ENCODE peak calls at places on chromosome 3, in seven cellular contexts. Z, M, W, S, B, R and A are unnamed samples.

GRCh38 chr3:187739125-187739560 is 6.1 kb downstream of the BCL6 start:
- DNase-seq in Z (no peak), M (peak), W (peak), S (peak), B (peak), R (peak), A (no peak)

GRCh38 chr3:134052370-134052769 is 22.6 kb upstream of the SLCO2A1 start:
- DNase-seq in Z (no peak), M (no peak), W (no peak), S (no peak), B (no peak), R (no peak), A (no peak)

GRCh38 chr3:43770426-43771103 is 79.8 kb downstream of the ABHD5 start:
- DNase-seq in Z (no peak), M (no peak), W (peak), S (no peak), B (peak), R (no peak), A (no peak)

GRCh38 chr3:32857921-32858320 is 40.1 kb downstream of the TRIM71 start:
- DNase-seq in Z (no peak), M (no peak), W (no peak), S (no peak), B (no peak), R (no peak), A (no peak)

GRCh38 chr3:52325686-52326085 is 9.6 kb downstream of the DNAH1 start:
- DNase-seq in Z (no peak), M (no peak), W (no peak), S (no peak), B (no peak), R (no peak), A (no peak)

GRCh38 chr3:187013080-187013838 is 82.9 kb downstream of the ST6GAL1 start:
- DNase-seq in Z (no peak), M (no peak), W (no peak), S (no peak), B (no peak), R (no peak), A (no peak)

GRCh38 chr3:123758081-123758564 is 126.0 kb downstream of the MYLK start:
- DNase-seq in Z (no peak), M (no peak), W (no peak), S (no peak), B (no peak), R (no peak), A (no peak)

GRCh38 chr3:87733671-87734367 is 325.0 kb downstream of the CGGBP1 start:
- DNase-seq in Z (peak), M (no peak), W (no peak), S (no peak), B (no peak), R (peak), A (no peak)

GRCh38 chr3:43768594-43768993 is 77.9 kb downstream of the ABHD5 start:
- DNase-seq in Z (no peak), M (no peak), W (no peak), S (no peak), B (no peak), R (peak), A (no peak)

GRCh38 chr3:188546835-188547670 is 393.1 kb downstream of the LPP start:
- DNase-seq in Z (no peak), M (no peak), W (no peak), S (no peak), B (no peak), R (peak), A (no peak)

GRCh38 chr3:49721165-49721860 is 1.8 kb upstream of the AMIGO3 start:
- DNase-seq in Z (peak), M (no peak), W (no peak), S (no peak), B (no peak), R (no peak), A (peak)

GRCh38 chr3:101695779-101696372 is 9.4 kb upstream of the RPL24 start:
- DNase-seq in Z (no peak), M (no peak), W (no peak), S (no peak), B (peak), R (no peak), A (no peak)

GRCh38 chr3:189622629-189623028 is 8.6 kb upstream of the TP63 start:
- DNase-seq in Z (no peak), M (no peak), W (no peak), S (no peak), B (no peak), R (no peak), A (no peak)

GRCh38 chr3:71838406-71838805 is 53.5 kb upstream of the PROK2 start:
- DNase-seq in Z (no peak), M (no peak), W (no peak), S (no peak), B (no peak), R (no peak), A (no peak)

GRCh38 chr3:169356284-169356955 is 307.1 kb downstream of the MECOM start:
- DNase-seq in Z (no peak), M (no peak), W (no peak), S (no peak), B (no peak), R (no peak), A (no peak)

GRCh38 chr3:23760871-23761373 is 44.8 kb upstream of the UBE2E1 start:
- DNase-seq in Z (no peak), M (no peak), W (no peak), S (no peak), B (no peak), R (no peak), A (no peak)

GRCh38 chr3:124084398-124084881 is 92.5 kb upstream of the ROPN1 start:
- DNase-seq in Z (no peak), M (no peak), W (no peak), S (no peak), B (no peak), R (no peak), A (no peak)

GRCh38 chr3:39281533-39281932 is 1.7 kb upstream of the CX3CR1 start:
- DNase-seq in Z (no peak), M (no peak), W (no peak), S (no peak), B (no peak), R (no peak), A (no peak)

GRCh38 chr3:10753964-10754363 is 62.1 kb upstream of the SLC6A11 start:
- DNase-seq in Z (no peak), M (no peak), W (peak), S (peak), B (peak), R (peak), A (peak)

GRCh38 chr3:149134560-149134959 is 5.1 kb downstream of the HPS3 start:
- DNase-seq in Z (no peak), M (no peak), W (no peak), S (no peak), B (peak), R (no peak), A (no peak)

GRCh38 chr3:186254676-186255665 is 107.1 kb downstream of the DGKG start:
- DNase-seq in Z (no peak), M (no peak), W (no peak), S (no peak), B (no peak), R (no peak), A (no peak)

GRCh38 chr3:27728195-27729087 is 6.3 kb upstream of the EOMES start:
- DNase-seq in Z (no peak), M (peak), W (no peak), S (peak), B (no peak), R (no peak), A (no peak)

GRCh38 chr3:172332256-172333041 is 115.8 kb downstream of the GHSR start:
- DNase-seq in Z (no peak), M (peak), W (no peak), S (peak), B (peak), R (peak), A (peak)

GRCh38 chr3:159417761-159418160 is 570.9 kb upstream of the IL12A start:
- DNase-seq in Z (no peak), M (no peak), W (no peak), S (no peak), B (no peak), R (no peak), A (no peak)

GRCh38 chr3:127137113-127137512 is 55.8 kb upstream of the PRR23E start:
- DNase-seq in Z (no peak), M (no peak), W (no peak), S (no peak), B (no peak), R (no peak), A (no peak)

GRCh38 chr3:12288466-12289129 is at the start of gene PPARG:
- DNase-seq in Z (no peak), M (peak), W (peak), S (peak), B (peak), R (no peak), A (peak)

GRCh38 chr3:153400641-153401040 is 238.6 kb downstream of the RAP2B start:
- DNase-seq in Z (no peak), M (no peak), W (no peak), S (no peak), B (no peak), R (peak), A (no peak)

GRCh38 chr3:5806192-5806591 is 618.7 kb downstream of the EDEM1 start:
- DNase-seq in Z (no peak), M (no peak), W (no peak), S (no peak), B (peak), R (no peak), A (no peak)
- TF ChIP-seq CTCF in Z (no peak), M (peak), W (no peak), S (no peak), B (no peak), R (no peak), A (peak)

GRCh38 chr3:182258538-182259177 is 534.6 kb upstream of the ATP11B start:
- DNase-seq in Z (no peak), M (no peak), W (no peak), S (no peak), B (peak), R (peak), A (no peak)
- TF ChIP-seq CTCF in Z (peak), M (peak), W (peak), S (peak), B (no peak), R (peak), A (peak)

DNA sequence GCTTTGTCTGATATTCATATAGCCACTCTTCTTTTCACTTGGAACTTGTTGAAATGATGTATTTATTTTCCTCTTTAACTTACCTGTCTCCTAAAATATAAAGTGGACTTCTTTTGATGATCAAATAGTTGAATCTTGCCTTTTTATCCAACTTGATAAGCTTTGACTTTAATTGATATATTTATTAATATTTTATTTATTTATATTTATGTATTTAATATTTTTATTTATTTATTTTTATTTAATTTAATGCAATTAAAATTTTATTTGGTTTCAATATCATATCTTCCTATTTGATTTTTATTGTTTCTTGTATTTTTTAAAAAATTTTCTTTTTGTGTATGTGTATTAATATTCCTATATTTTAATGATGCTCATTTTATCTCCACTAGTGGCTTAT is 555.1 kb upstream of the EPHA6 start:
- DNase-seq in Z (no peak), M (no peak), W (no peak), S (no peak), B (no peak), R (no peak), A (no peak)
- TF ChIP-seq CTCF in Z (no peak), M (no peak), W (no peak), S (no peak), B (no peak), R (no peak), A (no peak)

GRCh38 chr3:25483456-25483855 is 55.4 kb downstream of the RARB start:
- DNase-seq in Z (no peak), M (no peak), W (no peak), S (no peak), B (no peak), R (no peak), A (no peak)

GRCh38 chr3:25480811-25481210 is 52.7 kb downstream of the RARB start:
- DNase-seq in Z (no peak), M (no peak), W (no peak), S (no peak), B (no peak), R (no peak), A (no peak)

GRCh38 chr3:25479727-25480010 is 51.6 kb downstream of the RARB start:
- DNase-seq in Z (no peak), M (no peak), W (no peak), S (no peak), B (no peak), R (no peak), A (no peak)

GRCh38 chr3:25478964-25479726 is 51.1 kb downstream of the RARB start:
- DNase-seq in Z (no peak), M (no peak), W (no peak), S (no peak), B (no peak), R (no peak), A (no peak)

GRCh38 chr3:25481402-25481801 is 53.3 kb downstream of the RARB start:
- DNase-seq in Z (no peak), M (no peak), W (no peak), S (no peak), B (no peak), R (no peak), A (no peak)
- TF ChIP-seq CTCF in Z (no peak), M (no peak), W (no peak), S (no peak), B (no peak), R (no peak), A (no peak)

GRCh38 chr3:34882764-34883163 is 756.6 kb upstream of the ARPP21 start:
- DNase-seq in Z (no peak), M (no peak), W (no peak), S (no peak), B (no peak), R (no peak), A (no peak)
- TF ChIP-seq CTCF in Z (no peak), M (peak), W (no peak), S (no peak), B (no peak), R (no peak), A (peak)

GRCh38 chr3:9206287-9206686 is 43.2 kb downstream of the SRGAP3 start:
- DNase-seq in Z (no peak), M (no peak), W (no peak), S (no peak), B (no peak), R (no peak), A (no peak)
- TF ChIP-seq CTCF in Z (no peak), M (no peak), W (no peak), S (no peak), B (no peak), R (no peak), A (no peak)